ENCODE peak calls at places on chromosomes 2 and 18, in six cellular contexts. M, K, X, F, V and P are unnamed samples.

GRCh38 chr2:43764086-43764710 is 9.6 kb upstream of the DYNC2LI1 start:
- DNase-seq in X (no peak), M (no peak), V (no peak), K (no peak), F (no peak), P (no peak)

GRCh38 chr2:33276868-33277503 is 199.5 kb upstream of the RASGRP3 start:
- DNase-seq in K (no peak), F (no peak), V (no peak), X (no peak), M (no peak), P (no peak)

GRCh38 chr18:43034683-43035500 is 80.6 kb downstream of the RIT2 start:
- DNase-seq in F (no peak), K (no peak), X (no peak), M (no peak), V (no peak), P (peak)

GRCh38 chr2:240426797-240427721 is 8.4 kb upstream of the GPC1 start:
- DNase-seq in K (peak), F (no peak), V (no peak), X (no peak), M (no peak), P (no peak)

GRCh38 chr2:149033716-149034115 is 4.8 kb upstream of the LYPD6B start:
- DNase-seq in M (no peak), V (no peak), X (no peak), K (no peak), F (no peak), P (no peak)

GRCh38 chr2:46446871-46447568 is 32.3 kb upstream of the TMEM247 start:
- DNase-seq in M (no peak), V (no peak), K (no peak), F (no peak), X (no peak), P (no peak)

GRCh38 chr2:69577467-69578200 is 65.9 kb downstream of the AAK1 start:
- DNase-seq in K (no peak), F (no peak), M (no peak), X (no peak), V (no peak), P (no peak)

GRCh38 chr2:55555977-55556376 is 36.5 kb downstream of the CFAP36 start:
- DNase-seq in M (no peak), X (no peak), V (no peak), K (no peak), F (no peak), P (no peak)

GRCh38 chr2:202491514-202491913 is 115.4 kb downstream of the BMPR2 start:
- DNase-seq in X (no peak), F (no peak), M (peak), V (no peak), K (no peak), P (no peak)

GRCh38 chr2:111883661-111884591 is at the start of gene ANAPC1:
- DNase-seq in K (peak), F (peak), V (peak), X (peak), M (peak), P (no peak)

GRCh38 chr18:11989966-11990380 is 8.7 kb downstream of the IMPA2 start:
- DNase-seq in M (no peak), K (no peak), V (no peak), F (no peak), X (no peak), P (no peak)

GRCh38 chr2:16248571-16249105 is 308.3 kb downstream of the MYCN start:
- DNase-seq in M (no peak), F (no peak), K (no peak), V (no peak), X (no peak), P (peak)

GRCh38 chr18:68219867-68220266 is 495.0 kb downstream of the TMX3 start:
- DNase-seq in M (no peak), X (no peak), K (no peak), V (no peak), F (no peak), P (no peak)

GRCh38 chr2:229071292-229071976 is 199.7 kb downstream of the PID1 start:
- DNase-seq in X (no peak), M (no peak), V (no peak), K (no peak), F (no peak), P (no peak)

GRCh38 chr2:223901854-223902253 is 43.3 kb downstream of the WDFY1 start:
- DNase-seq in X (no peak), V (no peak), K (no peak), F (no peak), M (peak), P (no peak)

GRCh38 chr2:8578335-8579244 is 103.3 kb upstream of the ID2 start:
- DNase-seq in K (no peak), X (no peak), V (no peak), F (no peak), M (no peak), P (no peak)

GRCh38 chr2:111160758-111161157 is 40.0 kb downstream of the BCL2L11 start:
- DNase-seq in X (no peak), F (no peak), M (no peak), V (no peak), K (no peak), P (no peak)

GRCh38 chr2:71722286-71722685 is 268.9 kb downstream of the DYSF start:
- DNase-seq in F (no peak), K (no peak), X (no peak), M (no peak), V (no peak), P (no peak)

GRCh38 chr18:46751882-46752281 is 5.0 kb downstream of the ST8SIA5 start:
- DNase-seq in X (no peak), K (no peak), M (no peak), F (no peak), V (no peak), P (no peak)

GRCh38 chr2:183269956-183270355 is 145.7 kb downstream of the NUP35 start:
- DNase-seq in K (no peak), V (no peak), M (no peak), X (no peak), F (no peak), P (no peak)

GRCh38 chr2:14903709-14904374 is 271.3 kb downstream of the LRATD1 start:
- DNase-seq in M (peak), X (peak), F (peak), K (peak), V (peak), P (peak)

GRCh38 chr2:152298754-152299153 is 36.2 kb upstream of the FMNL2 start:
- DNase-seq in X (no peak), K (peak), V (no peak), F (no peak), M (no peak), P (no peak)

GRCh38 chr2:26039603-26040367 is 5.9 kb downstream of the RAB10 start:
- DNase-seq in V (no peak), M (no peak), F (no peak), K (no peak), X (no peak), P (no peak)

GRCh38 chr2:26033769-26034596 is at the start of gene RAB10:
- DNase-seq in V (peak), X (peak), K (peak), F (peak), M (peak), P (peak)

GRCh38 chr2:26033270-26033768 is 565 bp upstream of the RAB10 start:
- DNase-seq in V (no peak), K (peak), F (peak), M (peak), X (no peak), P (peak)

GRCh38 chr2:26035110-26035728 is 1.3 kb downstream of the RAB10 start:
- DNase-seq in V (peak), X (no peak), F (no peak), K (peak), M (no peak), P (no peak)

DNA sequence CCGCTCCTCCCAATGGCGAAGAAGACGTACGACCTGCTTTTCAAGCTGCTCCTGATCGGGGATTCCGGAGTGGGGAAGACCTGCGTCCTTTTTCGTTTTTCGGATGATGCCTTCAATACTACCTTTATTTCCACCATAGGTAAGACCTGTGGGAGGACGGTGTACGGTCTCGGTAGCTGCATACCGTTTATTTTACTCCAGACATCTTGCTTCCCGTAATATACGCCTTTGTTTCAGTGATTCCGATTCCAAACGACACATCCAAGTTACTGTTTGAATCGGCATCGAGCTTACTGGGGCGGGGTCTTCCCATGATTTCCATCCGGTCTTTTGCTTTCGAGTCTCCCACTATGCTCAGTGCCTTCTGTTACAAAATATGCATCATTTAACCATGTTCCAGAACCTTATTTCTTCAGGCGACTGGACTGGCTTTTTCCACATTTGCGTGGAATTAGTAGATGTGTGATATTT is 748 bp downstream of the RAB10 start:
- DNase-seq in K (peak), F (no peak), V (peak), M (no peak), X (no peak), P (no peak)
- TF ChIP-seq GABPA in K (peak), F (no peak), V (no peak), M (no peak), X (no peak), P (no peak)

GRCh38 chr18:79657342-79657996 is 22.1 kb upstream of the CTDP1 start:
- DNase-seq in X (no peak), F (no peak), V (no peak), K (no peak), M (no peak), P (no peak)
- TF ChIP-seq GABPA in X (no peak), F (no peak), V (no peak), K (no peak), M (no peak), P (no peak)

GRCh38 chr2:40315684-40316083 is 136.2 kb downstream of the SLC8A1 start:
- DNase-seq in F (no peak), K (no peak), M (no peak), X (no peak), V (no peak), P (no peak)
- TF ChIP-seq GABPA in F (no peak), K (no peak), M (no peak), X (no peak), V (no peak), P (no peak)

GRCh38 chr2:81903534-81903933 is 1599.0 kb upstream of the LRRTM1 start:
- DNase-seq in F (no peak), X (no peak), K (no peak), M (no peak), V (no peak), P (no peak)
- TF ChIP-seq GABPA in F (no peak), X (no peak), K (no peak), M (no peak), V (no peak), P (no peak)